ENCODE peak calls at places on chromosome 22, in four cellular contexts. J, Y, A and P are unnamed samples.

GRCh38 chr22:19523240-19524169 is 705 bp downstream of the CLDN5 start:
- DNase-seq in J (no peak), Y (no peak), A (peak; percentile 42), P (no peak)

GRCh38 chr22:26570126-26570525 is 19.8 kb downstream of the TPST2 start:
- DNase-seq in J (no peak), Y (no peak), A (no peak), P (no peak)

GRCh38 chr22:26903030-26903856 is 245.9 kb downstream of the MIAT start:
- DNase-seq in J (no peak), Y (no peak), A (no peak), P (no peak)

GRCh38 chr22:28883917-28884753 is 763 bp downstream of the ZNRF3 start:
- DNase-seq in J (peak; percentile 18), Y (no peak), A (peak; percentile 45), P (peak; percentile 77)

GRCh38 chr22:19174106-19175025 is 4.2 kb downstream of the SLC25A1 start:
- DNase-seq in J (no peak), Y (peak; percentile 68), A (no peak), P (peak; percentile 73)

GRCh38 chr22:33850724-33851123 is 69.6 kb downstream of the LARGE1 start:
- DNase-seq in J (no peak), Y (no peak), A (no peak), P (no peak)

GRCh38 chr22:32333769-32334639 is 23.7 kb upstream of the RFPL3 start:
- DNase-seq in J (no peak), Y (no peak), A (no peak), P (no peak)

GRCh38 chr22:32473388-32473952 is 1.1 kb upstream of the FBXO7 start:
- DNase-seq in J (peak; percentile 12), Y (no peak), A (peak; percentile 25), P (no peak)

GRCh38 chr22:45757068-45757467 is 85.4 kb downstream of the ATXN10 start:
- DNase-seq in J (no peak), Y (no peak), A (no peak), P (peak; percentile 71)

DNA sequence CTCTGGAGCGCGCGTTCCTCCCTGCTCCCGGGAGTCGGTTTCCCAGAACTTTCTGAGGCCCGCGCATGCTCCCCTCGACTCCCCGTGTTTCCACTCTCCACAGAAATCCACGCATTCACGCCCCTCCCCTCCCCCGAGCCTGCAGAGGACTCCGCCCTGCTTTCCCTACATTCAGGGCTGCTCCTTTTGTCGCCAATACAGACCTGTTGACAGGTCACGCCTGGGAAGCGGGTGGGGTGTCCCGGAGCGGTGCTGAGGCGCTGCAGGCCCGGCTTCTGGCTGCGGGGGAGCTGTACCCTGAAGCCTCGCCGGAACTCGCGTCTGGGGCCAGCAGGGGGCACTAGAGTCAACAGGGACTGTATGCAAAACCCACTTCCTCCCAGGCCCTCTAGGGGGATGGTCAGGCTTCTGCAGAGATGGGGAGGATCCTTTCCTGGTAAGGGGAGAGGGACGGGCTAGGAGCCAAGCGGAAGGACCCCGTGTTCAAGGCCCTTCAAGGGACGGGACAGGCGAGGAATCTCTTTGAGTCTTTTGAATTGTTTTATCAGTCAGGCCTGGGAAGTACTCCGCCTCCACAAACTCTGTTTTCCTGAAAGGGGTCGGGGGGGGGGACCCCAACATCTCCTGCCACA is at the start of gene PRAME:
- DNase-seq in J (peak; percentile 71), Y (no peak), A (peak; percentile 100), P (no peak)
- TF ChIP-seq EP300 in J (no peak), Y (no peak), A (no peak), P (no peak)

GRCh38 chr22:39209756-39210155 is 35.0 kb downstream of the PDGFB start:
- DNase-seq in J (no peak), Y (no peak), A (no peak), P (peak; percentile 48)
- H3K27ac ChIP-seq in J (no peak overlapping the region), Y (no peak overlapping the region), A (no peak overlapping the region), P (no peak overlapping the region)

GRCh38 chr22:47124451-47124881 is 362.0 kb downstream of the TBC1D22A start:
- DNase-seq in J (no peak), Y (no peak), A (no peak), P (no peak)

GRCh38 chr22:47123827-47124442 is 361.5 kb downstream of the TBC1D22A start:
- DNase-seq in J (no peak), Y (no peak), A (no peak), P (no peak)

GRCh38 chr22:47121791-47122190 is 359.3 kb downstream of the TBC1D22A start:
- DNase-seq in J (no peak), Y (no peak), A (no peak), P (no peak)

GRCh38 chr22:47122441-47123000 is 360.1 kb downstream of the TBC1D22A start:
- DNase-seq in J (no peak), Y (no peak), A (no peak), P (no peak)

DNA sequence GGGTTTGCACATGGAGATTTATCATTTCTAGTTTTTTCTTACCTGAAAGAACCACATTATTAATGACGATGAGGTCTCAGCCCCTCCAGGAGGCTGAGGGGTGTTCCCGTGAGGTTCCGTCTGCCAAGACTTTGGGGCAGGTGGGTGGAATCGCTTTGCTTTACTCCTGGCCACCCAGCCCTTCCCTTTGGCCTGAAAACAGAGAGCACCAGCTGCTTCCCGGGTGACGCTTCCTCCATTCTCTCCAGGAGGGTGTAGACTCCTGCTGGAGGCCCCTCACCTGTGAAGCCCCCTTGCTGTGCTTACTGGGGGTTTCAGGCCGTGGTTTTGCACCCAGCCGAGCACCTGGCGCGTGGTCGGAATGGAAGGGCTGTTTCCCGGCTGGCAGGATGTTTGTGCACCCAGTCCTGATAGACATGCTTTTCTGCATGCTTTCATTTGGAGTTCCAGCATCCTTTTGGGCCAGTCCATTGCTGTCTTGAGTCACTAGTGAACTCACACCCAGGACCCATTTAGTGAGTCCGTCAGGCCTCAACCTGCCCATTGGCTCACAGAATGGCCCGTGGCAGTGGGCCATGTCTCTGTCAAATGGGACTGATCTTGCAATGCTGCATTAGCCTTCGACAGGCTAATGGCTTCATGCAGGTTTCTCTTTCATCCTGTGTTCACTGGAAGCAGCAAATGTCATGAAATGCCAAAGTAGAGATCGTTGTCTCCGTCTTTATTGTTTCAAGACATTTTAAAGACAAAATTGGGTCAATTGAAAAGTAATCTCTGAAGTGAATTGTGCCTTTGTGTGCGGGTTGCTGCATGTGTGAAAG is 360.8 kb downstream of the TBC1D22A start:
- DNase-seq in J (no peak), Y (no peak), A (no peak), P (no peak)
- TF ChIP-seq EP300 in J (no peak), Y (no peak), A (no peak), P (no peak)

GRCh38 chr22:43487311-43488030 is 75.7 kb downstream of the MPPED1 start:
- DNase-seq in J (no peak), Y (no peak), A (no peak), P (no peak)

GRCh38 chr22:43490311-43490710 is 78.5 kb downstream of the MPPED1 start:
- DNase-seq in J (no peak), Y (no peak), A (no peak), P (no peak)

GRCh38 chr22:43488031-43488892 is 76.4 kb downstream of the MPPED1 start:
- DNase-seq in J (no peak), Y (no peak), A (no peak), P (no peak)

GRCh38 chr22:43491177-43491576 is 79.4 kb downstream of the MPPED1 start:
- DNase-seq in J (no peak), Y (no peak), A (no peak), P (no peak)

GRCh38 chr22:43488937-43489336 is 77.1 kb downstream of the MPPED1 start:
- DNase-seq in J (no peak), Y (no peak), A (no peak), P (no peak)
- H3K27ac ChIP-seq in J (no peak overlapping the region), Y (no peak overlapping the region), A (no peak overlapping the region), P (no peak overlapping the region)

GRCh38 chr22:44596726-44597125 is 98.7 kb upstream of the RTL6 start:
- DNase-seq in J (no peak), Y (no peak), A (no peak), P (no peak)

GRCh38 chr22:44599084-44599483 is 101.1 kb upstream of the RTL6 start:
- DNase-seq in J (no peak), Y (no peak), A (no peak), P (no peak)

GRCh38 chr22:44594951-44595350 is 96.9 kb upstream of the RTL6 start:
- DNase-seq in J (no peak), Y (no peak), A (no peak), P (no peak)

GRCh38 chr22:44597616-44598015 is 99.6 kb upstream of the RTL6 start:
- DNase-seq in J (no peak), Y (no peak), A (no peak), P (no peak)

GRCh38 chr22:44595841-44596341 is 97.9 kb upstream of the RTL6 start:
- DNase-seq in J (no peak), Y (no peak), A (no peak), P (no peak)
- TF ChIP-seq EP300 in J (no peak), Y (no peak), A (no peak), P (no peak)

DNA sequence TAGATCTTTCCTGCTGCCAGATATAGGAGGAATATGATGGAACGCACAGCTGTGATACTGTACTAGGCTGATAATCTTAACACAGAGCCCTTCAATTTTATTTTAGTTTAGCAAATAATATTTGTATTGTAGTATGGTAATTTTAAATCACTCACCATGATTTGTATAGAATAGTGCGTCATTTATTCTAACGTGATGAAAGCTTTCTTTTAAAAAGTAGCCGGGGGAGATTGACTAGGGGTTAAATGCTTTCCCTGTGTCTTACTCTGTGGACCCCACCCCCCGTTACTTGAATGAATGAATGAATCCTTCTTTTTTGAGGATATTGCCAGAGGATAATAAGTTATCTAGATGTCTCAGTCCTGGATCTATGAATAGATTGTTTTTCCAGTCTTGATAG is 72.1 kb downstream of the CECR2 start:
- DNase-seq in J (no peak), Y (no peak), A (no peak), P (no peak)
- H3K27ac ChIP-seq in J (no peak overlapping the region), Y (no peak overlapping the region), A (no peak overlapping the region), P (no peak overlapping the region)

GRCh38 chr22:48180631-48181030 is 1418.2 kb downstream of the TBC1D22A start:
- DNase-seq in J (no peak), Y (no peak), A (no peak), P (no peak)

GRCh38 chr22:48182036-48182435 is 1419.6 kb downstream of the TBC1D22A start:
- DNase-seq in J (no peak), Y (no peak), A (no peak), P (no peak)

GRCh38 chr22:48182896-48183805 is 1420.7 kb downstream of the TBC1D22A start:
- DNase-seq in J (no peak), Y (no peak), A (no peak), P (no peak)

GRCh38 chr22:48179571-48180546 is 1417.4 kb downstream of the TBC1D22A start:
- DNase-seq in J (no peak), Y (no peak), A (no peak), P (no peak)

DNA sequence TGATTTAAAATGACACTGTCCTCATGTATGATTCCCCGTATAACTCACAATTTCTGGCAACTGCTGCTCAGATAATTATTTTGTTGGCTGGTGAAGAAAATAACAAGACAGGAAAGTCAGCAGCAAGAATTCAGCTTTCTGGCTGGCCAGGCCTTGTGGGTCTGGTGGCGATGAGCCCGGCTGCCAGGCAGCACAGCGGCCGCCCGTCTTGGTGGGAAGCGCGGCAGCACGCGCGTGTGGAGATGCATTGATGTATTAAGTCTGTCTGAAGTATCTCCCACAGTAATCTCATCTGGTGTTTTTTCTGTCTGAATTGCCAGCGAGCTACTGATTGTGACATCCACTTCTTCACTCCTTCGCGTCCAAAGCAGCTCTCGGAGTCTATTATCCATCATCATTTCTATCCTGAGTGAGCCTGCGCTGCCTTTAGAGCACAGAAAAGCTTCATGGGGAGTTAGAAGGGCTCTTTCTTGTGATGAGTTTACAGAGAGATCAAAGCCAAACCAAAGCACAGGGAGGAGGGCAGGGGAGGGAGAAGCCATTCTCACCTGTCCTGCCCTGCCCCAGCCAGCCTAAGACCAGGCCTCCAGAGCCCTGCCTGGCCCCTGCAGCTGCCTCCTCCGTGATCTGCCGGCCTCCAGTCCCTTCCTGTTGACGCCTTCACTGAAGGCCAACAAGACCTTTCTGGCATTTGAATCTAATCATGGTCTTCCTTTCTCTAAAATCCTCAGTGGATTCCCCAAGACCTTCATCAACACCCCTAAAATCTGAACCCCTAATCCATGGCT is 1418.9 kb downstream of the TBC1D22A start:
- DNase-seq in J (no peak), Y (no peak), A (no peak), P (no peak)
- TF ChIP-seq EP300 in J (no peak), Y (no peak), A (no peak), P (no peak)